ENCODE peak calls at places on chromosomes 16 and 17, in six cellular contexts. X is MM.1S; B is HFFc6; O is Right ventricle myocardium superior; A is activated naive CD4-positive, alpha-beta T cell; R is cardiac fibroblast. W is an unnamed sample.

GRCh38 chr16:53209489-53209888 is 154.7 kb downstream of the CHD9 start:
- DNase-seq in X (no peak), B (no peak), O (no peak), A (no peak), R (no peak), W (no peak)

GRCh38 chr17:64777413-64778101 is 115.5 kb upstream of the SMURF2 start:
- DNase-seq in X (peak), B (no peak), O (peak), A (no peak), R (no peak), W (no peak)

GRCh38 chr16:86318119-86318518 is 192.2 kb upstream of the FOXF1 start:
- DNase-seq in X (no peak), B (no peak), O (no peak), A (no peak), R (no peak), W (no peak)

GRCh38 chr16:19528666-19529065 is 4.9 kb downstream of the CCP110 start:
- DNase-seq in X (no peak), B (no peak), O (no peak), A (no peak), R (no peak), W (no peak)

GRCh38 chr17:31877911-31878702 is 19.1 kb upstream of the COPRS start:
- DNase-seq in X (no peak), B (no peak), O (no peak), A (no peak), R (peak), W (no peak)

GRCh38 chr16:51407199-51407598 is 256.1 kb upstream of the SALL1 start:
- DNase-seq in X (no peak), B (no peak), O (no peak), A (no peak), R (no peak), W (no peak)

GRCh38 chr17:6868579-6868978 is 37.0 kb upstream of the TEKT1 start:
- DNase-seq in X (no peak), B (no peak), O (no peak), A (no peak), R (no peak), W (no peak)

GRCh38 chr16:57544129-57544653 is 1.7 kb downstream of the ADGRG5 start:
- DNase-seq in X (peak), B (no peak), O (no peak), A (no peak), R (no peak), W (no peak)

GRCh38 chr16:70770968-70771552 is 29.9 kb downstream of the VAC14 start:
- DNase-seq in X (no peak), B (peak), O (peak), A (no peak), R (peak), W (no peak)

GRCh38 chr17:57328109-57328882 is 72.0 kb downstream of the MSI2 start:
- DNase-seq in X (no peak), B (no peak), O (no peak), A (no peak), R (no peak), W (peak)

GRCh38 chr16:47750371-47750770 is 289.2 kb downstream of the PHKB start:
- DNase-seq in X (no peak), B (no peak), O (no peak), A (no peak), R (no peak), W (no peak)

GRCh38 chr17:2177235-2177811 is 122.4 kb downstream of the HIC1 start:
- DNase-seq in X (no peak), B (no peak), O (no peak), A (no peak), R (peak), W (no peak)

GRCh38 chr17:76241205-76241539 is 879 bp upstream of the RNF157 start:
- DNase-seq in X (no peak), B (no peak), O (peak), A (no peak), R (no peak), W (no peak)

GRCh38 chr17:53313746-53314145 is 509.0 kb upstream of the KIF2B start:
- DNase-seq in X (no peak), B (peak), O (no peak), A (no peak), R (peak), W (no peak)

W was measured in NCI-H1048.